ENCODE peak calls at places on chromosomes 7 and 10, in nine cellular contexts. One of them, this sample, is unnamed.

GRCh38 chr7:130988443-130988842 is 254.4 kb upstream of the KLF14 start:
- DNase-seq in AG10803: peak
- DNase-seq in neural progenitor cell: peak
- DNase-seq in esophagus muscularis mucosa: no peak
- DNase-seq in colonic mucosa: no peak
- DNase-seq in cardiac muscle cell: peak
- DNase-seq in cardiac fibroblast: no peak
- DNase-seq in naive thymus-derived CD4-positive, alpha-beta T cell: peak
- DNase-seq in SK-N-SH: peak
- DNase-seq in this sample: no peak

GRCh38 chr10:115948415-115948814 is 324.6 kb downstream of the GFRA1 start:
- DNase-seq in esophagus muscularis mucosa: peak
- DNase-seq in SK-N-SH: no peak
- DNase-seq in naive thymus-derived CD4-positive, alpha-beta T cell: no peak
- DNase-seq in cardiac muscle cell: no peak
- DNase-seq in neural progenitor cell: peak
- DNase-seq in colonic mucosa: no peak
- DNase-seq in AG10803: peak
- DNase-seq in cardiac fibroblast: peak
- DNase-seq in this sample: peak

GRCh38 chr7:151494569-151495284 is 25.0 kb downstream of the RHEB start:
- DNase-seq in AG10803: no peak
- DNase-seq in naive thymus-derived CD4-positive, alpha-beta T cell: no peak
- DNase-seq in cardiac muscle cell: no peak
- DNase-seq in neural progenitor cell: no peak
- DNase-seq in cardiac fibroblast: no peak
- DNase-seq in esophagus muscularis mucosa: no peak
- DNase-seq in SK-N-SH: peak
- DNase-seq in colonic mucosa: no peak
- DNase-seq in this sample: no peak

GRCh38 chr7:25900887-25901286 is 251.1 kb upstream of the NFE2L3 start:
- DNase-seq in AG10803: no peak
- DNase-seq in colonic mucosa: no peak
- DNase-seq in cardiac muscle cell: no peak
- DNase-seq in esophagus muscularis mucosa: no peak
- DNase-seq in neural progenitor cell: no peak
- DNase-seq in cardiac fibroblast: no peak
- DNase-seq in naive thymus-derived CD4-positive, alpha-beta T cell: no peak
- DNase-seq in SK-N-SH: no peak
- DNase-seq in this sample: no peak

GRCh38 chr10:23968296-23968695 is 240.6 kb upstream of the KIAA1217 start:
- DNase-seq in naive thymus-derived CD4-positive, alpha-beta T cell: no peak
- DNase-seq in colonic mucosa: no peak
- DNase-seq in neural progenitor cell: no peak
- DNase-seq in SK-N-SH: no peak
- DNase-seq in cardiac fibroblast: no peak
- DNase-seq in AG10803: no peak
- DNase-seq in cardiac muscle cell: no peak
- DNase-seq in esophagus muscularis mucosa: no peak
- DNase-seq in this sample: no peak

GRCh38 chr7:114852275-114852674 is 69.6 kb upstream of the MDFIC start:
- DNase-seq in SK-N-SH: no peak
- DNase-seq in colonic mucosa: no peak
- DNase-seq in naive thymus-derived CD4-positive, alpha-beta T cell: no peak
- DNase-seq in neural progenitor cell: no peak
- DNase-seq in AG10803: no peak
- DNase-seq in cardiac muscle cell: no peak
- DNase-seq in esophagus muscularis mucosa: no peak
- DNase-seq in cardiac fibroblast: no peak
- DNase-seq in this sample: no peak

GRCh38 chr7:7237978-7238267 is 55.6 kb downstream of the C1GALT1 start:
- DNase-seq in esophagus muscularis mucosa: no peak
- DNase-seq in cardiac muscle cell: no peak
- DNase-seq in neural progenitor cell: no peak
- DNase-seq in AG10803: no peak
- DNase-seq in naive thymus-derived CD4-positive, alpha-beta T cell: no peak
- DNase-seq in colonic mucosa: no peak
- DNase-seq in cardiac fibroblast: no peak
- DNase-seq in SK-N-SH: no peak
- DNase-seq in this sample: no peak

GRCh38 chr10:16520900-16521299 is 779 bp downstream of the C1QL3 start:
- DNase-seq in cardiac muscle cell: peak
- DNase-seq in naive thymus-derived CD4-positive, alpha-beta T cell: no peak
- DNase-seq in SK-N-SH: peak
- DNase-seq in cardiac fibroblast: peak
- DNase-seq in neural progenitor cell: peak
- DNase-seq in colonic mucosa: no peak
- DNase-seq in AG10803: peak
- DNase-seq in esophagus muscularis mucosa: no peak
- DNase-seq in this sample: peak

GRCh38 chr10:17029581-17030271 is 99.9 kb downstream of the CUBN start:
- DNase-seq in AG10803: peak
- DNase-seq in cardiac muscle cell: no peak
- DNase-seq in naive thymus-derived CD4-positive, alpha-beta T cell: peak
- DNase-seq in esophagus muscularis mucosa: peak
- DNase-seq in SK-N-SH: peak
- DNase-seq in neural progenitor cell: peak
- DNase-seq in colonic mucosa: peak
- DNase-seq in cardiac fibroblast: peak
- DNase-seq in this sample: peak

GRCh38 chr10:79320785-79321493 is 26.3 kb upstream of the PPIF start:
- DNase-seq in naive thymus-derived CD4-positive, alpha-beta T cell: no peak
- DNase-seq in AG10803: peak
- DNase-seq in cardiac fibroblast: peak
- DNase-seq in cardiac muscle cell: no peak
- DNase-seq in neural progenitor cell: no peak
- DNase-seq in esophagus muscularis mucosa: no peak
- DNase-seq in SK-N-SH: no peak
- DNase-seq in colonic mucosa: no peak
- DNase-seq in this sample: peak

DNA sequence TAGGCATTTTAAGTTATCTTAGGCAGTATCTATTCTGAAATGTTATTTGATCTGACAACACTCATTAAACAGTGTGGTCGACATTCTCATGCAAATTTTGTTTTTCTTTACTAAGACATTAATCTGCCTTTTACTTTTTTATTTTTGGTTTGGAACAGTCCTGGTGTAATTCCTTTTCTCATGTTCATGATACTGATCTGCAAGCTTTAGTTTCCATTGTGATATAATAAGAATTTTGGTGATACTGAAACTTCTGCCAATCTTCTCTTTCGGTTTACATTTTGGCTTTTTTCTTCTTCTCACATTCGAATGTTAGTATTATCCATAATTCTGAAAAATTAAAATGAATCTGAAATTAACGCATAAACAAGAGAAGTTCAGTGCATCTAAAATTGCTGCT is 281.9 kb upstream of the MTPN start:
- DNase-seq in esophagus muscularis mucosa: no peak
- DNase-seq in cardiac fibroblast: no peak
- DNase-seq in AG10803: no peak
- DNase-seq in naive thymus-derived CD4-positive, alpha-beta T cell: no peak
- DNase-seq in neural progenitor cell: no peak
- DNase-seq in colonic mucosa: no peak
- DNase-seq in SK-N-SH: no peak
- DNase-seq in cardiac muscle cell: no peak
- DNase-seq in this sample: no peak
- H3K4me3 ChIP-seq in esophagus muscularis mucosa: no peak
- H3K4me3 ChIP-seq in cardiac fibroblast: no peak
- H3K4me3 ChIP-seq in AG10803: no peak
- H3K4me3 ChIP-seq in naive thymus-derived CD4-positive, alpha-beta T cell: no peak
- H3K4me3 ChIP-seq in neural progenitor cell: no peak
- H3K4me3 ChIP-seq in colonic mucosa: no peak
- H3K4me3 ChIP-seq in SK-N-SH: no peak
- H3K4me3 ChIP-seq in cardiac muscle cell: no peak
- H3K4me3 ChIP-seq in this sample: no peak

DNA sequence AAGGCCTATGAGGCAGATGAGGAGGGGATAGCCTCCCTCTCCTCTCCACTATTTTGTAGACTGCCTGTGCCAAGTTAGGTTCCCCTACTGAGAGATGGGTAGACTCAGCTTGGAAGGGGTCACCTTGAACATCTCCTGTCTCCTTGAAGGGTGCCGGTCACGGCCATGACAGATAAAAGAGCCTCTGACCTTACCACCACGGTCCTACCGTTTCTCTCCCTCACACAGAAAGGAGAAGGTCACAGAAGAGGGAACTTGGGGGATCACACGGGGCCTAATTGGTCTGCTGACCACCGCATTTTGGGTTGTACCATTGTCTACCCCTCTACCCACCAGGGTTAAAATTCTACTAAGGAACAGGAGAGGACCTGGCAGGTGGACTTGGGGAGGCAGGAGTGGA is 17.0 kb downstream of the PRSS2 start:
- DNase-seq in neural progenitor cell: no peak
- DNase-seq in naive thymus-derived CD4-positive, alpha-beta T cell: no peak
- DNase-seq in AG10803: no peak
- DNase-seq in esophagus muscularis mucosa: no peak
- DNase-seq in colonic mucosa: no peak
- DNase-seq in cardiac fibroblast: no peak
- DNase-seq in cardiac muscle cell: no peak
- DNase-seq in SK-N-SH: no peak
- DNase-seq in this sample: no peak
- H3K4me3 ChIP-seq in neural progenitor cell: no peak
- H3K4me3 ChIP-seq in naive thymus-derived CD4-positive, alpha-beta T cell: peak
- H3K4me3 ChIP-seq in AG10803: no peak
- H3K4me3 ChIP-seq in esophagus muscularis mucosa: no peak
- H3K4me3 ChIP-seq in colonic mucosa: no peak
- H3K4me3 ChIP-seq in cardiac fibroblast: no peak
- H3K4me3 ChIP-seq in cardiac muscle cell: no peak
- H3K4me3 ChIP-seq in SK-N-SH: no peak
- H3K4me3 ChIP-seq in this sample: no peak

GRCh38 chr10:124639646-124640045 is 104.5 kb downstream of the FAM53B start:
- DNase-seq in colonic mucosa: no peak
- DNase-seq in AG10803: no peak
- DNase-seq in cardiac fibroblast: no peak
- DNase-seq in esophagus muscularis mucosa: no peak
- DNase-seq in SK-N-SH: no peak
- DNase-seq in naive thymus-derived CD4-positive, alpha-beta T cell: no peak
- DNase-seq in neural progenitor cell: no peak
- DNase-seq in cardiac muscle cell: no peak
- DNase-seq in this sample: no peak

GRCh38 chr10:124639206-124639605 is 105.0 kb downstream of the FAM53B start:
- DNase-seq in esophagus muscularis mucosa: no peak
- DNase-seq in AG10803: no peak
- DNase-seq in cardiac muscle cell: no peak
- DNase-seq in SK-N-SH: no peak
- DNase-seq in neural progenitor cell: no peak
- DNase-seq in cardiac fibroblast: no peak
- DNase-seq in colonic mucosa: no peak
- DNase-seq in naive thymus-derived CD4-positive, alpha-beta T cell: no peak
- DNase-seq in this sample: no peak

GRCh38 chr10:124640056-124640455 is 104.1 kb downstream of the FAM53B start:
- DNase-seq in neural progenitor cell: no peak
- DNase-seq in cardiac fibroblast: no peak
- DNase-seq in colonic mucosa: no peak
- DNase-seq in esophagus muscularis mucosa: no peak
- DNase-seq in SK-N-SH: no peak
- DNase-seq in cardiac muscle cell: no peak
- DNase-seq in AG10803: no peak
- DNase-seq in naive thymus-derived CD4-positive, alpha-beta T cell: no peak
- DNase-seq in this sample: no peak

GRCh38 chr10:124641282-124642075 is 102.7 kb downstream of the FAM53B start:
- DNase-seq in naive thymus-derived CD4-positive, alpha-beta T cell: no peak
- DNase-seq in colonic mucosa: no peak
- DNase-seq in AG10803: peak
- DNase-seq in esophagus muscularis mucosa: no peak
- DNase-seq in cardiac muscle cell: no peak
- DNase-seq in SK-N-SH: peak
- DNase-seq in neural progenitor cell: no peak
- DNase-seq in cardiac fibroblast: peak
- DNase-seq in this sample: peak

DNA sequence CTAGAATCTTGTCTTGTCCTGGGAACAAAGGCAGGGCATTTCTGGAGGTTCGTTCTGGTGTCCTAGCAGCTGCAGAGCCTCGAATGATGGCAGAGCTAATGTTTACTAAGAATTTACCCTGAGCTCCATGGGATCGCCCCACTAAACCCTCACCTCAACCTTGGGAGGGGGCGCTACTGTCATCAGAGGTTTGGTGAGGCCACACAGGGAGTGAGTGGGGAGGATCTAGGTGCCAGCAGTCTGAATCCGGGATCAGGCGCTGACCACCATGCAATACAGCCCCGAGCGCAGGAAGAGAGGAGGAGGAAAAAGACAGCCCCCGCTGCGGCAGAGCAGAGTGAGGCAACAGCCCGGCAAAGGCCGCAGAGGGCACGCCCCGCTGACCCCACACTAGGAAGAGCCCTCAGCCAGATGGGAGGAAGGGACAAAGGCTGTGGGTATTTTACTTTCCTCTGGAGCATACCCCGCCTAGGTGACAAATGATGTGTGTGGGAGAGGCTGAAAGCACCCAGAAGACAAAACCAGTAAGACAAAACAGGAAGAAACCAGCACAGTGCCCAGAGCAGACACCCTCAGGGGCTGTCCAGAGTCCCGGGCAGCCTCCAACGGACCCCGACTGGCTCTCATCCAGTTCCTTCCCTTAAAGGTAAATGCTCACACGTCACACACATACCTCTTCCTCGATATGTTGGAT is 103.5 kb downstream of the FAM53B start:
- DNase-seq in neural progenitor cell: peak
- DNase-seq in SK-N-SH: no peak
- DNase-seq in naive thymus-derived CD4-positive, alpha-beta T cell: no peak
- DNase-seq in cardiac fibroblast: no peak
- DNase-seq in AG10803: no peak
- DNase-seq in cardiac muscle cell: no peak
- DNase-seq in esophagus muscularis mucosa: no peak
- DNase-seq in colonic mucosa: no peak
- DNase-seq in this sample: no peak
- H3K4me3 ChIP-seq in neural progenitor cell: no peak
- H3K4me3 ChIP-seq in SK-N-SH: no peak
- H3K4me3 ChIP-seq in naive thymus-derived CD4-positive, alpha-beta T cell: no peak
- H3K4me3 ChIP-seq in cardiac fibroblast: no peak
- H3K4me3 ChIP-seq in AG10803: no peak
- H3K4me3 ChIP-seq in cardiac muscle cell: no peak
- H3K4me3 ChIP-seq in esophagus muscularis mucosa: no peak
- H3K4me3 ChIP-seq in colonic mucosa: no peak
- H3K4me3 ChIP-seq in this sample: no peak

DNA sequence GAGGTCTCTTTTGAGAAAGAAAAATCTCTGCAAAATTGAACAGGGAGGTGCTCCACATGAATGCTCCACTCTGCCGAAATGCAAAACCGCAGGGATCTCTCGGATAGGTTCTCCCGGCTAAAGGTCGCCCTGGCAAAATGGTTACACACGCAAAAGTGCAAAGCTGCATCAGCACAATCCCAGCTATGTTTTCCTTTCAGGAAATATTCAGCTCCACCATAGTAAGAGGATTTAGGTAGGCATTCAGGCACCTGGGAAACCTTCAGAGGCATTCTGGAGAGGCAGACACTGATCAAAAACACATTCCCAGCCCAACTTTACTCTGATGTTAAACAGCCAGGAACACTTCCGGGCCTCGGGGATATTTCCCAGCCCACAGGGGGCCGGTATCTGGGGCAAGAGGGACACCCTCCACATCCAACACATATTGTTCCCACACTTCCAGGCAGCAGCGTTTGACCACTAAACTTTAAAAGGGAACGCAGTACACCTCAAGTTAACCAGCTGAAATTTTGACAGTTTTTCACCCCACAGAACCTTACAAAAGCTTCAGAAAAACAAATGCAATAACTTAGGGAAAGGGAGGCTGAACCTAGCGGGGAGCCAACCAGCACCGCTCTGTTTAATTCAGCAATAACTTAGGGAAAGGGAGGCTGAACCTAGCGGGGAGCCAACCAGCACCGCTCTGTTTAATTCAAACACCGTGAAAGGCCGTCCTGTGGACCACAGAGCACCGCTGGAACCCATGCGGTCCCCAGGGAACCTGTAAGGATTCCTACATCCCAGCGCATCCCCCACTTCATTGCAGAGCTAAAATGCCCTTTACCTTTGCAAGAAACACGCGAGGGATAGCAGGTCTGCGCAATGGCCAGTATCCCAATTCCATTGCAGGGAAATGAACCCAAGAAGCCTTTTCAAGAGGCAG is 45.9 kb downstream of the TNS3 start:
- DNase-seq in cardiac muscle cell: no peak
- DNase-seq in AG10803: no peak
- DNase-seq in colonic mucosa: no peak
- DNase-seq in SK-N-SH: peak
- DNase-seq in esophagus muscularis mucosa: no peak
- DNase-seq in naive thymus-derived CD4-positive, alpha-beta T cell: no peak
- DNase-seq in neural progenitor cell: peak
- DNase-seq in cardiac fibroblast: no peak
- DNase-seq in this sample: no peak
- H3K4me3 ChIP-seq in cardiac muscle cell: peak
- H3K4me3 ChIP-seq in AG10803: peak
- H3K4me3 ChIP-seq in colonic mucosa: no peak
- H3K4me3 ChIP-seq in SK-N-SH: peak
- H3K4me3 ChIP-seq in esophagus muscularis mucosa: peak
- H3K4me3 ChIP-seq in naive thymus-derived CD4-positive, alpha-beta T cell: no peak
- H3K4me3 ChIP-seq in neural progenitor cell: peak
- H3K4me3 ChIP-seq in cardiac fibroblast: no peak
- H3K4me3 ChIP-seq in this sample: peak

This sample was measured in fibroblast of the aortic adventitia.